ENCODE peak calls at places on chromosomes 12 and 14, in ten cellular contexts. I, H, E, M, U, Q, G, F, P and J are unnamed samples.

GRCh38 chr12:118020036-118020435 is 3.5 kb downstream of the RFC5 start:
- DNase-seq in P (no peak), E (no peak), G (no peak), Q (no peak), U (no peak), M (no peak), F (no peak), H (no peak), I (no peak), J (no peak)

GRCh38 chr12:85835810-85836715 is at the start of gene RASSF9:
- DNase-seq in E (no peak), H (peak), F (no peak), Q (peak), U (no peak), M (no peak), I (no peak), G (peak), P (peak), J (no peak)

GRCh38 chr14:103155013-103155412 is 31.8 kb downstream of the TNFAIP2 start:
- DNase-seq in Q (peak), E (no peak), M (no peak), F (peak), U (no peak), H (peak), I (no peak), P (no peak), G (peak), J (peak)

GRCh38 chr12:94674835-94675234 is 24.5 kb upstream of the TMCC3 start:
- DNase-seq in M (no peak), Q (no peak), F (no peak), P (no peak), H (no peak), G (no peak), U (no peak), I (no peak), E (no peak), J (no peak)

GRCh38 chr12:96902076-96902475 is 5.0 kb upstream of the NEDD1 start:
- DNase-seq in E (no peak), Q (peak), F (no peak), H (no peak), M (no peak), P (no peak), I (no peak), G (no peak), U (no peak), J (no peak)

GRCh38 chr12:6953417-6954315 is 2.5 kb downstream of the PTPN6 start:
- DNase-seq in U (no peak), E (no peak), H (peak), I (peak), Q (no peak), F (no peak), P (no peak), G (peak), M (no peak), J (peak)

GRCh38 chr12:62933871-62934798 is 815 bp downstream of the PPM1H start:
- DNase-seq in P (peak), Q (peak), H (peak), U (peak), F (peak), I (no peak), G (peak), E (no peak), M (no peak), J (no peak)

GRCh38 chr12:107554941-107555340 is 130.7 kb upstream of the PWP1 start:
- DNase-seq in F (no peak), E (no peak), G (no peak), Q (no peak), I (no peak), U (no peak), M (no peak), H (no peak), P (no peak), J (no peak)

GRCh38 chr12:69161835-69162234 is 77.5 kb upstream of the CPSF6 start:
- DNase-seq in G (no peak), I (no peak), H (no peak), U (peak), P (no peak), M (no peak), Q (peak), F (no peak), E (no peak), J (peak)

GRCh38 chr14:91316761-91317160 is 72.3 kb upstream of the GPR68 start:
- DNase-seq in U (no peak), F (no peak), H (no peak), I (no peak), Q (no peak), G (no peak), E (no peak), M (no peak), P (no peak), J (no peak)

GRCh38 chr12:176321-177181 is 37.4 kb downstream of the SLC6A12 start:
- DNase-seq in M (peak), I (no peak), G (no peak), U (no peak), E (no peak), H (peak), F (peak), Q (peak), P (peak), J (no peak)

GRCh38 chr12:49121047-49121696 is 10.0 kb downstream of the TUBA1B start:
- DNase-seq in I (no peak), U (no peak), G (no peak), F (peak), E (no peak), Q (peak), M (no peak), P (peak), H (peak), J (no peak)

GRCh38 chr12:71415336-71416231 is 24.0 kb upstream of the LGR5 start:
- DNase-seq in G (no peak), U (peak), F (peak), E (no peak), I (no peak), H (peak), M (peak), Q (peak), P (peak), J (peak)

GRCh38 chr14:59317346-59317745 is 128.9 kb downstream of the DAAM1 start:
- DNase-seq in P (no peak), G (no peak), I (no peak), F (no peak), H (no peak), E (no peak), Q (no peak), U (no peak), M (no peak), J (no peak)

GRCh38 chr14:93220509-93220908 is 13.5 kb downstream of the UBR7 start:
- DNase-seq in F (no peak), I (no peak), P (no peak), G (no peak), U (no peak), M (no peak), H (no peak), Q (no peak), E (no peak), J (no peak)

GRCh38 chr14:22715186-22715812 is 51.2 kb upstream of the OXA1L start:
- DNase-seq in E (no peak), M (no peak), H (no peak), P (no peak), F (no peak), Q (no peak), G (no peak), I (no peak), U (no peak), J (no peak)

GRCh38 chr14:103130965-103131364 is 7.7 kb downstream of the TNFAIP2 start:
- DNase-seq in F (no peak), M (peak), E (no peak), I (no peak), Q (peak), G (peak), H (no peak), U (no peak), P (peak), J (no peak)

GRCh38 chr12:46831335-46832083 is 5.7 kb upstream of the SLC38A4 start:
- DNase-seq in E (peak), H (no peak), M (no peak), Q (peak), P (no peak), U (no peak), F (no peak), I (no peak), G (no peak), J (no peak)

GRCh38 chr12:89385965-89386537 is 33.8 kb upstream of the DUSP6 start:
- DNase-seq in P (no peak), G (no peak), U (no peak), Q (no peak), I (no peak), F (peak), H (peak), M (no peak), E (no peak), J (no peak)

GRCh38 chr14:83607682-83608081 is 1922.3 kb upstream of the FLRT2 start:
- DNase-seq in M (no peak), U (no peak), F (no peak), H (no peak), Q (no peak), I (no peak), E (no peak), P (no peak), G (no peak), J (no peak)

GRCh38 chr12:56590237-56590830 is 39.8 kb downstream of the BAZ2A start:
- DNase-seq in H (peak), E (no peak), P (peak), F (peak), M (no peak), Q (peak), U (no peak), G (no peak), I (no peak), J (no peak)

GRCh38 chr12:14913381-14913781 is 25.0 kb downstream of the ERP27 start:
- DNase-seq in H (no peak), U (no peak), F (peak), E (no peak), Q (no peak), I (no peak), G (no peak), M (peak), P (no peak), J (peak)

GRCh38 chr14:42428996-42429395 is 822.3 kb downstream of the LRFN5 start:
- DNase-seq in M (no peak), Q (no peak), F (no peak), G (no peak), P (no peak), E (no peak), I (no peak), U (no peak), H (no peak), J (no peak)

GRCh38 chr12:30939234-30939633 is 12.7 kb downstream of the TSPAN11 start:
- DNase-seq in E (no peak), P (no peak), M (no peak), G (no peak), U (no peak), Q (no peak), H (no peak), I (no peak), F (no peak), J (no peak)

GRCh38 chr14:24920265-24921080 is 129.5 kb downstream of the STXBP6 start:
- DNase-seq in P (no peak), I (no peak), F (no peak), E (no peak), Q (no peak), H (no peak), G (no peak), M (no peak), U (no peak), J (no peak)

GRCh38 chr12:76083761-76084276 is 666 bp downstream of the NAP1L1 start:
- DNase-seq in Q (peak), P (peak), G (peak), H (peak), F (peak), E (peak), I (peak), U (peak), M (peak), J (peak)

GRCh38 chr12:121942145-121942718 is 23.8 kb downstream of the CFAP251 start:
- DNase-seq in I (no peak), U (no peak), M (no peak), P (peak), E (no peak), H (no peak), Q (peak), F (no peak), G (no peak), J (no peak)

GRCh38 chr14:26282578-26282977 is 315.3 kb downstream of the NOVA1 start:
- DNase-seq in G (no peak), F (no peak), E (no peak), Q (no peak), I (no peak), H (no peak), M (no peak), P (no peak), U (no peak), J (no peak)

GRCh38 chr14:61438860-61439765 is 117.7 kb downstream of the PRKCH start:
- DNase-seq in H (peak), P (peak), U (no peak), M (no peak), E (no peak), F (no peak), I (no peak), Q (peak), G (no peak), J (peak)

GRCh38 chr12:46267618-46268348 is 1.1 kb downstream of the SLC38A1 start:
- DNase-seq in G (peak), E (no peak), P (peak), F (no peak), Q (peak), I (no peak), H (peak), M (no peak), U (peak), J (no peak)

GRCh38 chr12:59620326-59620725 is 24.5 kb downstream of the SLC16A7 start:
- DNase-seq in I (no peak), G (no peak), M (no peak), E (no peak), H (no peak), P (no peak), Q (no peak), F (no peak), U (no peak), J (no peak)

GRCh38 chr12:124044809-124045321 is 71.8 kb downstream of the ZNF664 start:
- DNase-seq in F (no peak), E (no peak), M (no peak), Q (no peak), P (no peak), I (no peak), G (no peak), U (no peak), H (no peak), J (no peak)